ENCODE peak calls at places on chromosomes 6 and 20, in four cellular contexts. One of them, this sample, is unnamed.
A peak's percentile ranks its signal among the peaks of the same experiment; 100 is the strongest.

GRCh38 chr6:152508477-152508876 is 128.7 kb downstream of the SYNE1 start:
- DNase-seq in WTC11: no peak
- DNase-seq in K562: no peak
- DNase-seq in SK-N-SH: no peak
- DNase-seq in this sample: no peak

GRCh38 chr20:49386848-49387605 is 95.4 kb downstream of the KCNB1 start:
- DNase-seq in SK-N-SH: peak; percentile 68
- DNase-seq in WTC11: no peak
- DNase-seq in K562: no peak
- DNase-seq in this sample: no peak

GRCh38 chr6:30006170-30007131 is 54.6 kb upstream of the POLR1H start:
- DNase-seq in WTC11: peak; percentile 32
- DNase-seq in K562: no peak
- DNase-seq in SK-N-SH: peak; percentile 19
- DNase-seq in this sample: no peak

GRCh38 chr20:56774873-56775272 is 145.8 kb downstream of the TFAP2C start:
- DNase-seq in K562: peak; percentile 9
- DNase-seq in WTC11: no peak
- DNase-seq in SK-N-SH: no peak
- DNase-seq in this sample: no peak

GRCh38 chr6:111662794-111663231 is 57.1 kb upstream of the TRAF3IP2 start:
- DNase-seq in SK-N-SH: peak; percentile 67
- DNase-seq in WTC11: no peak
- DNase-seq in K562: no peak
- DNase-seq in this sample: no peak

GRCh38 chr6:142913036-142913510 is 31.9 kb downstream of the HIVEP2 start:
- DNase-seq in WTC11: no peak
- DNase-seq in K562: no peak
- DNase-seq in SK-N-SH: no peak
- DNase-seq in this sample: no peak

GRCh38 chr20:6007094-6007528 is 46.7 kb downstream of the LRRN4 start:
- DNase-seq in K562: peak; percentile 22
- DNase-seq in SK-N-SH: peak; percentile 11
- DNase-seq in WTC11: no peak
- DNase-seq in this sample: peak; percentile 65

GRCh38 chr6:121055572-121056163 is 278.6 kb downstream of the TBC1D32 start:
- DNase-seq in SK-N-SH: peak; percentile 44
- DNase-seq in WTC11: no peak
- DNase-seq in K562: peak; percentile 58
- DNase-seq in this sample: peak; percentile 54

GRCh38 chr20:33234050-33234449 is 1.7 kb upstream of the BPIFA1 start:
- DNase-seq in K562: no peak
- DNase-seq in SK-N-SH: no peak
- DNase-seq in WTC11: no peak
- DNase-seq in this sample: no peak
- TF ChIP-seq FOXJ3 in K562: no peak
- TF ChIP-seq FOXJ3 in SK-N-SH: no peak
- TF ChIP-seq FOXJ3 in WTC11: no peak
- TF ChIP-seq FOXJ3 in this sample: no peak

DNA sequence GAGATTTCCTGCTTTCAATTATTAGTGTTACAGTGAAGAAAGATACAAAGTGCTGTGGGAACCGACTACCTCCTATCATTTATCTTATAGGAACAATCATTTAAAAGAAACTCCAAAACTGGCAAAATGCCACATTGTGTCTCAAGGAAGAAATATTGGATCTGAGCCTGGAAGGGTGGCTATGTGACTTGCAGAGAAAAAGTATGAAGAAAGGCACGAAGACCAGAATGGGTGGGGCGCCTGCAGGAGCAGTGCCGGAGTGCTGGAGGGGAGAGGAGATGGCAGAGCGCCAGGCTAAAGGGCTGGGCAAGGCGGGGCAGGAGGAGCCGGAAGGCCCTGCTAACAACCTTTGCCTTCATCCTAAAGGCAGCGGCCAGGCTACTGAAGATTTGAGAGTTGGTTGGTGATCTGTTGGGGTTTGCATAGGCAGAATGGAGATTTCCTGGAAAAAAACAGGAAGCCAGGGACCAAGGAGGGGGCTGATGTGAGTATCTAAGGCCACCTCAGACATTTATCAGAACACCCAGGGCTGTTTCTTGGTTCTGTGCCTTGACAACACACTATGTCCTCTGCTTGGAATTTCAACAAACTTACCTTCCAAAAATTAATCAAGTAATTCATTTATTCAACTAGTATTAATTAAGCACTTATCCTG is 125.6 kb downstream of the MAFB start:
- DNase-seq in K562: peak; percentile 74
- DNase-seq in WTC11: no peak
- DNase-seq in SK-N-SH: no peak
- DNase-seq in this sample: no peak
- TF ChIP-seq FOXJ3 in K562: no peak
- TF ChIP-seq FOXJ3 in WTC11: no peak
- TF ChIP-seq FOXJ3 in SK-N-SH: no peak
- TF ChIP-seq FOXJ3 in this sample: no peak

GRCh38 chr20:37915800-37916570 is 13.1 kb downstream of the VSTM2L start:
- DNase-seq in SK-N-SH: peak; percentile 67
- DNase-seq in WTC11: peak; percentile 54
- DNase-seq in K562: no peak
- DNase-seq in this sample: peak; percentile 40
- TF ChIP-seq FOXJ3 in SK-N-SH: no peak
- TF ChIP-seq FOXJ3 in WTC11: no peak
- TF ChIP-seq FOXJ3 in K562: no peak
- TF ChIP-seq FOXJ3 in this sample: no peak

GRCh38 chr20:47544240-47544639 is 42.6 kb downstream of the NCOA3 start:
- DNase-seq in SK-N-SH: no peak
- DNase-seq in WTC11: no peak
- DNase-seq in K562: no peak
- DNase-seq in this sample: no peak
- TF ChIP-seq FOXJ3 in SK-N-SH: no peak
- TF ChIP-seq FOXJ3 in WTC11: no peak
- TF ChIP-seq FOXJ3 in K562: no peak
- TF ChIP-seq FOXJ3 in this sample: no peak

GRCh38 chr6:9397981-9398559 is 962.7 kb upstream of the SLC35B3 start:
- DNase-seq in WTC11: no peak
- DNase-seq in SK-N-SH: peak; percentile 2
- DNase-seq in K562: no peak
- DNase-seq in this sample: no peak

GRCh38 chr6:9404351-9405146 is 969.2 kb upstream of the SLC35B3 start:
- DNase-seq in SK-N-SH: no peak
- DNase-seq in K562: no peak
- DNase-seq in WTC11: no peak
- DNase-seq in this sample: no peak

GRCh38 chr6:9401936-9402335 is 966.6 kb upstream of the SLC35B3 start:
- DNase-seq in SK-N-SH: no peak
- DNase-seq in K562: no peak
- DNase-seq in WTC11: no peak
- DNase-seq in this sample: no peak

GRCh38 chr6:9398794-9399373 is 963.5 kb upstream of the SLC35B3 start:
- DNase-seq in SK-N-SH: peak; percentile 11
- DNase-seq in K562: no peak
- DNase-seq in WTC11: peak; percentile 13
- DNase-seq in this sample: no peak

DNA sequence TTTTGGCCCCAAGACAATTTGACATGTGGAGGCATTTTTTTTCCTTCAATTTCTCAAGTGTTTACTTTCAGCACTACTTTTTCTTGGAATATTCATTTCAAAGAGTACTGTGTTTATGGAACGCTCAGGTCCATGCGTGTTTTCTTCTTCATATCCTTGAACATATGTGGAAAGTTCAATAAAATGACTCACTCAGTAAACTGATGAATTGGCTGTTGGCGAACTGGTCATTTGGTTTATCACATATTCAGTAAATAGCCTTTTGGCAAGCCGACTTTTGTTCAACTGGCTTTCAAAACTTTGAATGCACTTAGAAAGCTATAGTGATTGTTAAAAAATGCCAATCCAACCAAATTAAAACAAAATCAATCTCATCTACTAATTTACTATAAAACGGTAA is 964.6 kb upstream of the SLC35B3 start:
- DNase-seq in WTC11: no peak
- DNase-seq in SK-N-SH: no peak
- DNase-seq in K562: no peak
- DNase-seq in this sample: peak; percentile 29
- TF ChIP-seq FOXJ3 in WTC11: no peak
- TF ChIP-seq FOXJ3 in SK-N-SH: no peak
- TF ChIP-seq FOXJ3 in K562: no peak
- TF ChIP-seq FOXJ3 in this sample: no peak

DNA sequence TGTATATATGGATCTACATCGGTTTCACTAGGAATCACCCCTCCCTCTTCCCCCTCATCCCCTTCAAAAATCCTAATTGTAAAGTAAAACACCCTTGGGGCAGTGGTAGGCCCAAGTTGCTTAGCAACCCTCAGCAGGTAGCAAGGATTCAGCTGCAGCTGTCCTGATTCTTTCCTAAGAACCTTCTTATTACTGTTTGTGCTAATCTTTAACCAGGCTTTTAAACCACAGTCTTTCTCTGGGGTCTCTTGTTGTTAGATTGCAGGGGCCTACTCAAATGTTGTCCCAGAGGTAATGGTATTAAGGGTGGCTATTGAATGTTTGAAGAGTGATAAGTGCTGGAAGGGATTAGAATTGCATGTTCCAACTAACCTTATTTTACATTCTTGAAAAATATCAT is 46.4 kb downstream of the PRL start:
- DNase-seq in K562: no peak
- DNase-seq in SK-N-SH: no peak
- DNase-seq in WTC11: peak; percentile 53
- DNase-seq in this sample: no peak
- TF ChIP-seq FOXJ3 in K562: no peak
- TF ChIP-seq FOXJ3 in SK-N-SH: no peak
- TF ChIP-seq FOXJ3 in WTC11: no peak
- TF ChIP-seq FOXJ3 in this sample: no peak

GRCh38 chr20:58216334-58216733 is 12.1 kb downstream of the ANKRD60 start:
- DNase-seq in K562: no peak
- DNase-seq in WTC11: no peak
- DNase-seq in SK-N-SH: no peak
- DNase-seq in this sample: no peak
- TF ChIP-seq FOXJ3 in K562: no peak
- TF ChIP-seq FOXJ3 in WTC11: no peak
- TF ChIP-seq FOXJ3 in SK-N-SH: no peak
- TF ChIP-seq FOXJ3 in this sample: no peak